ENCODE peak calls at places on chromosome 7, in five cellular contexts. T is ovary, D is esophagus squamous epithelium, J is uterus, P is gastrocnemius medialis. E is an unnamed sample. For H3K9me3 and H3K4me1, the result is how much of the 10 kb centered on the place peaks cover.

GRCh38 chr7:134440476-134440875 is 18.4 kb downstream of the AKR1B1 start:
- DNase-seq in P (no peak), T (no peak), D (no peak), J (no peak), E (no peak)

GRCh38 chr7:2893411-2893861 is 49.3 kb upstream of the GNA12 start:
- DNase-seq in P (no peak), D (no peak), J (no peak), T (no peak), E (no peak)

GRCh38 chr7:1505731-1506550 is 1.8 kb upstream of the INTS1 start:
- DNase-seq in T (no peak), J (no peak), D (no peak), P (no peak), E (no peak)

GRCh38 chr7:155356323-155357105 is 58.8 kb downstream of the INSIG1 start:
- DNase-seq in T (no peak), J (no peak), D (no peak), P (no peak), E (no peak)

GRCh38 chr7:122896509-122896908 is 10.2 kb upstream of the CADPS2 start:
- DNase-seq in D (no peak), J (no peak), T (no peak), P (no peak), E (no peak)

GRCh38 chr7:6691609-6692106 is 15.1 kb downstream of the ZNF12 start:
- DNase-seq in D (no peak), T (no peak), J (no peak), P (no peak), E (no peak)

GRCh38 chr7:104032486-104032885 is 43.0 kb upstream of the RELN start:
- DNase-seq in J (no peak), D (no peak), P (no peak), T (no peak), E (no peak)

GRCh38 chr7:118855290-118855689 is 630.8 kb downstream of the ANKRD7 start:
- DNase-seq in T (no peak), J (no peak), P (no peak), D (no peak), E (no peak)

GRCh38 chr7:30451539-30452277 is 26.9 kb downstream of the NOD1 start:
- DNase-seq in D (no peak), J (no peak), P (no peak), T (no peak), E (no peak)

GRCh38 chr7:148982596-148983219 is 45.6 kb downstream of the PDIA4 start:
- DNase-seq in D (no peak), P (no peak), J (no peak), T (peak), E (no peak)

GRCh38 chr7:33986951-33987948 is 81.9 kb downstream of the BMPER start:
- DNase-seq in J (peak), P (peak), D (no peak), T (peak), E (no peak)

GRCh38 chr7:143887078-143887477 is 14.9 kb downstream of the TCAF1 start:
- DNase-seq in D (no peak), T (no peak), P (no peak), J (no peak), E (no peak)
- H3K9me3 ChIP-seq in D (under half), T (under half), P (under half), J (under half), E (under half)

GRCh38 chr7:101902680-101903504 is 85.5 kb downstream of the CUX1 start:
- DNase-seq in J (no peak), T (no peak), P (no peak), D (no peak), E (no peak)
- TF ChIP-seq POLR2A in J (no peak), T (no peak), P (no peak), D (no peak), E (no peak)

GRCh38 chr7:38825721-38826440 is 83.1 kb downstream of the VPS41 start:
- DNase-seq in T (no peak), J (no peak), D (no peak), P (no peak), E (no peak)
- H3K4me1 ChIP-seq in T (under half), J (under half), D (under half), P (under half), E (under half)

GRCh38 chr7:43689115-43689514 is 40.2 kb downstream of the COA1 start:
- DNase-seq in T (no peak), P (no peak), D (no peak), J (no peak), E (no peak)
- H3K9me3 ChIP-seq in T (under half), P (under half), D (under half), J (under half), E (under half)

GRCh38 chr7:100044719-100045118 is 4.9 kb upstream of the ZSCAN21 start:
- DNase-seq in P (no peak), T (no peak), D (no peak), J (no peak), E (peak)

GRCh38 chr7:100053201-100053600 is 3.6 kb downstream of the ZSCAN21 start:
- DNase-seq in D (no peak), J (no peak), T (no peak), P (peak), E (peak)

GRCh38 chr7:100051611-100052010 is 2.0 kb downstream of the ZSCAN21 start:
- DNase-seq in T (no peak), D (no peak), P (no peak), J (no peak), E (no peak)

GRCh38 chr7:100048680-100049079 is 894 bp upstream of the ZSCAN21 start:
- DNase-seq in J (no peak), T (no peak), D (no peak), P (no peak), E (no peak)

DNA sequence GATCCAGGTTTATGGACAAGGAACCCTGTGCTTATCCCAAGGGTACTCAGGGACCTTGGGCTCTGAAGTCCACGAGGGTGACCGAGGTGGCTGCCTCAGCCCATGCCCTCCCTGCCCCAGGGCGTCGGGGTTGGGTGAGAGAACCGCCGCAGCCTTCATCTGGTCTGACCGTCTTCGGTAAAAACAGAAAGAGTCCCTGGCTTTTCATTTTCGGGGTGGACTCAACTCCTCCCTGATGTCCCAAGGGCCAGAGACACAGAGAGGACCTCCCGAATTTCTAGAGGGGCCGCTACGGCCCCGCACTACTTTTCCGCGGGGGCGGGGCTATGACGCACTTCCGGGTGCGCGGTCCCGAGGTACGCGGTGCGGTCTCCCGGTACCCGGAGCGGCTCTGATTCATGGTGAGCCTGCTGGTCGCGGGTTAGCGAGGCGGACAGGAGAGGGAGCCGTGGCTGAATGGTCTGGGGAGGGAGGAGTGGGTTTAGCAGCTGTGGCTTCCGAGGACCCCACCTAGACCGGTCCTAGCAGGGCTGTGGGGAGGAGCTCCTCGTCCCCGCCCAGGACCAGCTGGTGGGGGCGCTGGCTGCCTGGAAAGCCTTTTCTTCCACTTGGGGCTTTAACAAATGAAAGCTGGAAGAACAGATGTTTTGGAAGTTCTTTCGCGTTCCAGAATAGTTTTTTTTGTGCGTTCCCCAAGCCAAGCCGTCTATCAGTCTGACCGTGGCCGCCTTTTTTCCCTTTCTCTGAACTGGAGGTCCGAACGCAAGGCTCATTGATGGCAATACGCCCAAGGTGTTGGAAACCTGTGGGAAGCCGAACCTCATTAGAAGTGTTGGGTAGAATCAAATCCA is at the start of gene ZSCAN21:
- DNase-seq in P (peak), D (no peak), T (peak), J (peak), E (peak)
- TF ChIP-seq POLR2A in P (peak), D (peak), T (peak), J (peak), E (peak)

GRCh38 chr7:44846816-44847508 is 925 bp downstream of the H2AZ2 start:
- DNase-seq in D (no peak), J (no peak), T (no peak), P (no peak), E (no peak)
- H3K4me1 ChIP-seq in D (half or more), J (under half), T (under half), P (under half), E (under half)

GRCh38 chr7:157768198-157768597 is 431.4 kb downstream of the DNAJB6 start:
- DNase-seq in J (no peak), D (no peak), T (no peak), P (no peak), E (peak)
- H3K9me3 ChIP-seq in J (under half), D (under half), T (under half), P (under half), E (under half)

E was measured in right lobe of liver.